ENCODE peak calls at places on chromosome 18, in nine cellular contexts. O is CD8-positive, alpha-beta T cell; W is CD4-positive, alpha-beta memory T cell; R is lung; U is right cardiac atrium; D is CD4-positive, CD25-positive, alpha-beta regulatory T cell; P is neural progenitor cell; G is GM23248; Q is psoas muscle. Y is an unnamed sample.

GRCh38 chr18:79510046-79510685 is 114.4 kb downstream of the NFATC1 start:
- DNase-seq in Q (no peak), O (no peak), G (no peak), D (no peak), P (no peak), U (peak; percentile 39), W (no peak), R (no peak), Y (no peak)

GRCh38 chr18:35174093-35174731 is 66.6 kb upstream of the ZNF397 start:
- DNase-seq in G (no peak), W (no peak), U (no peak), D (no peak), P (no peak), Q (no peak), O (no peak), R (no peak), Y (no peak)

GRCh38 chr18:28778706-28779105 is 601.8 kb upstream of the CDH2 start:
- DNase-seq in R (no peak), G (no peak), D (no peak), O (no peak), W (no peak), U (no peak), P (no peak), Q (no peak), Y (no peak)

GRCh38 chr18:2535419-2535910 is 35.8 kb downstream of the METTL4 start:
- DNase-seq in R (no peak), Q (no peak), D (no peak), G (no peak), W (no peak), O (no peak), U (no peak), P (no peak), Y (no peak)

GRCh38 chr18:79784965-79785770 is 12.6 kb upstream of the KCNG2 start:
- DNase-seq in D (no peak), P (no peak), U (no peak), Q (no peak), R (no peak), W (no peak), O (no peak), G (peak; percentile 47), Y (no peak)

GRCh38 chr18:13428319-13428718 is 209.8 kb downstream of the LDLRAD4 start:
- DNase-seq in W (no peak), D (no peak), Q (no peak), P (no peak), U (no peak), G (no peak), O (no peak), R (no peak), Y (no peak)

GRCh38 chr18:31203086-31203793 is 40.6 kb upstream of the DSC1 start:
- DNase-seq in R (peak; percentile 44), U (peak; percentile 67), P (no peak), D (no peak), Q (no peak), O (no peak), G (no peak), W (no peak), Y (no peak)

GRCh38 chr18:59072727-59073421 is 66.8 kb upstream of the SEC11C start:
- DNase-seq in W (no peak), G (no peak), Q (no peak), R (no peak), O (no peak), P (no peak), D (no peak), U (no peak), Y (no peak)

GRCh38 chr18:7815797-7816196 is 248.7 kb downstream of the PTPRM start:
- DNase-seq in P (no peak), R (no peak), Q (no peak), G (no peak), U (no peak), O (no peak), W (no peak), D (no peak), Y (no peak)

GRCh38 chr18:45834303-45834702 is 8.8 kb downstream of the SIGLEC15 start:
- DNase-seq in G (no peak), Q (no peak), P (no peak), R (no peak), U (no peak), D (no peak), W (no peak), O (no peak), Y (no peak)

GRCh38 chr18:45836242-45837215 is 11.1 kb downstream of the SIGLEC15 start:
- DNase-seq in U (no peak), D (no peak), Q (no peak), O (no peak), R (no peak), P (peak; percentile 33), W (no peak), G (no peak), Y (no peak)

GRCh38 chr18:45837283-45838070 is 12.0 kb downstream of the SIGLEC15 start:
- DNase-seq in G (peak; percentile 83), U (peak; percentile 80), R (no peak), O (no peak), W (peak; percentile 30), Q (peak; percentile 44), P (peak; percentile 88), D (no peak), Y (no peak)

GRCh38 chr18:45838302-45839070 is 13.0 kb downstream of the SIGLEC15 start:
- DNase-seq in R (no peak), G (peak; percentile 58), P (no peak), O (no peak), U (no peak), D (no peak), Q (peak; percentile 25), W (no peak), Y (no peak)

GRCh38 chr18:45835057-45835634 is 9.7 kb downstream of the SIGLEC15 start:
- DNase-seq in U (no peak), O (no peak), R (no peak), P (no peak), W (no peak), G (no peak), Q (no peak), D (no peak), Y (no peak)
- H3K27ac ChIP-seq in U (no peak overlapping the region), O (no peak overlapping the region), R (no peak overlapping the region), P (no peak overlapping the region), W (no peak overlapping the region), G (no peak overlapping the region), Q (no peak overlapping the region), D (no peak overlapping the region), Y (no peak overlapping the region)

DNA sequence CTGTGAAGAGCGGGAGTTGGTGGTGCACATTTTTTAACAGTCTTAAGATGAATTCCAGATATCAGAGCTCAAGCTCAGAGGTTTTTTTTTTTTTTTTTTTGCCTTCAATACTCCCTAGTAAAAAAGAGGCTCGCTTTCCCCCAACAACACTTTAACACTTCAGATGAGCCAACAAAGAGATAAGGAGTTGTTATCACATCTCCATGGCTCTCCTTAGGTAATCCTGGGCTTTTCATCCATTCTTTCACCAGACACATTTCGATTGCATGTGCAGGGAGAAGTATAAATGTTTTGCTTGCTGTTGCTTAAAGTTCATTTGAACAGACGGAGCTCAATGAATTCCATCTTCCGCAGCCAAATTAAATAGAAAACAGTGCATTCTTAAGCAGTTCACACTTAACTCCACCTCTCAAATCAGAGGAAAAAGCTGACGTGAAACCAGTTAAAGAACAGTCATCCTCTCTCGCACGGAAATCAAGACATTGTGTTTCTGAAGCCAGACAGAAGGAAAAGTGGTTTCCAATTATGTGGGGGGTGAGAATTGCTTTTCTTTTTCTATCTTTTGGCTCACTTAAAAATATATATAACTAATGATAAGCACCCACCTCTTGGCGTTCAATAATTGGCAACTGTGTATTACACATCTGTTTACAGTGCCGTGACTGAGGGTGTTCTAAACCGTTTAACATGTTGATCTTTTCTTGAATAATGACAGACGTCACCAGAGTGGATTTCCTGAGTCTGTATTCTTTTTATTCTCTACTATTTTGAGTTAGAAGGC is 118.2 kb downstream of the ZNF521 start:
- DNase-seq in O (no peak), G (peak; percentile 78), P (no peak), R (no peak), D (no peak), Q (no peak), U (no peak), W (no peak), Y (no peak)
- H3K4me3 ChIP-seq in O (no peak overlapping the region), G (peak overlapping the region; percentile 47), P (no peak overlapping the region), R (no peak overlapping the region), D (no peak overlapping the region), Q (peak overlapping the region; percentile 6), U (peak overlapping the region; percentile 52), W (no peak overlapping the region), Y (no peak overlapping the region)

DNA sequence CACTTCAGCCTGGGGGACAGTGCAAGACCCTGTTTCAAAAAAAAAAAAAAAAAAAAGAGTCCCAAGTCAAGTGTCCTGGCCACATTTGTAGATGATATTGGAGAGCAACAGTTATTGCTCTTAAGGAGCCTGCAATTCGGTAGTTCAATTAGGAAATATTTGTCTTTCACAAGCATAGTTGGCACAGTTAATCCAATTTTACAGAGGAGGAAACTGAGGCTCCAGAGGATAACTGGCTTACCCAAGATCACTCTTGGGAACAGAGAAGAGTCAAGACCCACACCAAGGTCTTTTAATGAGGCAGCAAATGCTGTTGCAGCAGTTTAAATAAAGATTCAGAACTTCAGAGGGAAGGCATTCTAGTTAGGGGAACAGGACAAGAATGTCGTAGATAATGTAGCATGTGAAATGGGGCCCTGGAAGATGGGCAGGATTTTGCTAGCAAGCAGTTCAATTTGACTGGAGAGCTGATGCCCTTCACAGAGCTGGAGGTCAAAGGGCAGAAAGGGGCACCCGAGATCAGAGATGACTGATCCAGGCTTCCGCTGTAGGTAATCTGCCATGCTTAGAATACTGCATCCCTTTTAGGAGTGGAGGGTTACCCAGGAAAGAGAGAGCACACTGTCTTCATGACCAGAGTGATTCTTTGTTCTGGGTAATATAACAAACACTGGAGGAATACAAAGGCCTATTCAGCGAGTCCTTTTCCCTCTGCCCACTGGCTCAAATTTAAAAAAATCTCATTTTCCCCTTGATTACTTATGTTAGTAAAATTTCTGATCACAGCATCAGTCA is 3.0 kb downstream of the NPC1 start:
- DNase-seq in P (peak; percentile 31), G (no peak), O (no peak), R (no peak), U (no peak), D (no peak), W (no peak), Q (no peak), Y (no peak)
- H3K27ac ChIP-seq in P (no peak overlapping the region), G (no peak overlapping the region), O (no peak overlapping the region), R (no peak overlapping the region), U (no peak overlapping the region), D (no peak overlapping the region), W (no peak overlapping the region), Q (no peak overlapping the region), Y (no peak overlapping the region)

GRCh38 chr18:55324166-55324565 is 263.8 kb downstream of the TCF4 start:
- DNase-seq in D (no peak), G (no peak), W (no peak), U (no peak), Q (no peak), P (no peak), R (no peak), O (no peak), Y (no peak)
- H3K4me3 ChIP-seq in D (no peak overlapping the region), G (peak overlapping the region; percentile 87), W (no peak overlapping the region), U (no peak overlapping the region), Q (peak overlapping the region; percentile 77), P (no peak overlapping the region), R (no peak overlapping the region), O (no peak overlapping the region), Y (no peak overlapping the region)

DNA sequence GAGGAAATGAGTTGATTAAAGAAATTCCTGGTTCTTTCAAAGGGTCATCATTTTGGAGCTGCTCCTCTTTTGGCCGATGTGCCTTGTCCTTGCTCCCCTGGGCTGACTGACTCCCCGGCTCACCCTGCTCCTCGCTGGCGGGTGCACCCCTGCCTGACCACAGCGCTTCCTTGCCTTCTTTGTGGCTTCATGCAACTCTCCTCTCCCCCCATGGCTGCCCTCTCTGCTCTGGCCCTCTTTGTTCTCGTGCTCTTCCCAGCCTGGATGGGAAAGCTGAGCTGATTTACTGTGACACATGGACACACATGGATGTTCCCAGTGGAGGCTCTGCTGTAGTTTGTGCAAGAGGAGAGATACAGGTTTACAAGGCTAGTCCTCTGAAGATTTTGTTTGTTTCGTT is 234.6 kb downstream of the HAUS1 start:
- DNase-seq in G (no peak), W (no peak), Q (no peak), D (no peak), P (peak; percentile 65), R (no peak), O (no peak), U (no peak), Y (no peak)
- H3K27ac ChIP-seq in G (no peak overlapping the region), W (no peak overlapping the region), Q (no peak overlapping the region), D (no peak overlapping the region), P (peak overlapping the region; percentile 45), R (no peak overlapping the region), O (no peak overlapping the region), U (no peak overlapping the region), Y (no peak overlapping the region)

Y was measured in CD8-positive, alpha-beta memory T cell.